ENCODE peak calls at places on chromosomes 2 and 18, in nine cellular contexts. S is foreskin fibroblast, A is transverse colon, G is neural progenitor cell, T is HCT116, N is uterus, C is left ventricle myocardium inferior, D is astrocyte, L is body of pancreas. H is an unnamed sample.
A peak's percentile ranks its signal among the peaks of the same experiment; 100 is the strongest.

GRCh38 chr2:150339951-150340350 is 147.5 kb downstream of the RND3 start:
- DNase-seq in D (peak; percentile 27), G (no peak), C (no peak), A (no peak), S (no peak), T (no peak), N (no peak), L (no peak), H (no peak)

GRCh38 chr2:113220970-113221708 is 47.4 kb downstream of the PSD4 start:
- DNase-seq in G (no peak), L (no peak), A (no peak), S (no peak), N (no peak), T (no peak), D (no peak), C (no peak), H (no peak)

GRCh38 chr18:8615397-8616025 is 6.3 kb downstream of the RAB12 start:
- DNase-seq in G (no peak), N (peak; percentile 64), A (peak; percentile 19), S (peak; percentile 92), T (no peak), C (no peak), L (no peak), D (peak; percentile 95), H (peak; percentile 89)

GRCh38 chr18:3360211-3360610 is 89.8 kb upstream of the TGIF1 start:
- DNase-seq in G (peak; percentile 95), N (no peak), S (no peak), L (no peak), T (no peak), D (no peak), A (no peak), C (no peak), H (no peak)

GRCh38 chr2:85792783-85793441 is 39.1 kb downstream of the ATOH8 start:
- DNase-seq in T (no peak), N (no peak), C (no peak), A (no peak), D (peak; percentile 58), G (no peak), L (no peak), S (peak; percentile 67), H (peak; percentile 65)

GRCh38 chr2:104794416-104794815 is 59.5 kb upstream of the POU3F3 start:
- DNase-seq in S (no peak), C (no peak), L (no peak), N (no peak), T (no peak), D (peak; percentile 69), A (no peak), G (no peak), H (no peak)

GRCh38 chr2:235827585-235827992 is 333.7 kb downstream of the AGAP1 start:
- DNase-seq in S (peak; percentile 54), C (no peak), T (peak; percentile 74), G (no peak), N (no peak), A (no peak), D (peak; percentile 74), L (no peak), H (peak; percentile 49)

GRCh38 chr2:240326246-240326645 is 109.2 kb upstream of the GPC1 start:
- DNase-seq in G (peak; percentile 49), C (no peak), L (no peak), D (peak; percentile 30), N (no peak), A (no peak), S (no peak), T (no peak), H (peak; percentile 44)

GRCh38 chr2:207073791-207074678 is 91.7 kb downstream of the KLF7 start:
- DNase-seq in C (no peak), A (no peak), S (no peak), G (no peak), L (no peak), T (no peak), N (no peak), D (peak; percentile 6), H (peak; percentile 40)
- H3K4me3 ChIP-seq in C (peak overlapping the region; percentile 27), A (no peak overlapping the region), S (no peak overlapping the region), G (no peak overlapping the region), L (no peak overlapping the region), T (no peak overlapping the region), N (no peak overlapping the region), D (no peak overlapping the region), H (no peak overlapping the region)

GRCh38 chr2:224986479-224986878 is 55.8 kb downstream of the DOCK10 start:
- DNase-seq in D (no peak), S (no peak), N (no peak), A (no peak), C (no peak), G (no peak), L (no peak), T (no peak), H (no peak)

GRCh38 chr2:224983719-224984388 is 58.4 kb downstream of the DOCK10 start:
- DNase-seq in C (no peak), T (no peak), N (no peak), L (no peak), A (no peak), D (peak; percentile 47), S (peak; percentile 29), G (no peak), H (no peak)

GRCh38 chr2:224982226-224982625 is 60.0 kb downstream of the DOCK10 start:
- DNase-seq in L (no peak), C (no peak), S (no peak), D (peak; percentile 23), A (no peak), G (no peak), T (no peak), N (no peak), H (no peak)

GRCh38 chr2:224984641-224985040 is 57.6 kb downstream of the DOCK10 start:
- DNase-seq in D (no peak), T (no peak), G (no peak), C (no peak), S (no peak), L (no peak), A (no peak), N (no peak), H (no peak)

DNA sequence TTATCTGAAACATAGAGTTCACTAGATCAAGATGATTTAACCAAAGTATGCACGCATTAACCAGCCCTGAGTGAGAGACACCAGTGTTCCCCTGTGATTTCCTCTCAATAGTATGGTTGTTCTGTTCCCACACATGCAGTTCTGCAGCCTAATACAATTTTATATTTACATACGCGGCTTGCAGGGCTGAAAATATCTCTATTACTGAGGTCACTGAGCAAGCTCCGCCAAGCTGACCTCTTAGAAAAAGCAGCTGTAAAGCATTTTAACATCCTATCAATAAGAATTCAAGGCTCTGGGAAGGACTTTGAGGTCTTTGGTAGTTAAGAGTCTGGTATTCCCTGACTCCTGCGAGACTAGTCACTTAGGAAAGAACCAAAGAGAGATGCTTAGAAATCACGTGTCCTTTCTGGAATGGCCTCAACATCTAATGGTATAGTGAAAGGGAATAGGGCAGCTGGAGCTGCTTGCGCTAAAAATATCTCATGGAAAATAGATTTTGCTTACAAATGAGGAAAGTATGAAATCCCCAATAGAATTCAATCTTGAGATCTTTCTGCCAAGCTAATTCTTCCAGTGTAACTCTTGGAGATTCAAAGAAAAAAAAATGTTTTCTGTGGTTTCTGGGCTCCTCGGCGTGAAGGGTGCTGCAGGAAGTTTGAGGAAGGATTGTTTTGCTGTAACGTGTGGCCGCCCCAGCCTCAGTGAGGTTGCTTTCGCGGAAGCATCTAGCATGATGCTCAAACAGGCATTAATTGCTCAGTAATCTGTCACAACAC is 59.2 kb downstream of the DOCK10 start:
- DNase-seq in L (no peak), S (peak; percentile 68), D (peak; percentile 80), G (no peak), C (peak; percentile 18), N (no peak), T (no peak), A (peak; percentile 33), H (no peak)
- H3K4me3 ChIP-seq in L (no peak overlapping the region), S (peak overlapping the region; percentile 2), D (peak overlapping the region; percentile 25), G (no peak overlapping the region), C (peak overlapping the region; percentile 51), N (peak overlapping the region; percentile 13), T (no peak overlapping the region), A (peak overlapping the region; percentile 10), H (no peak overlapping the region)

DNA sequence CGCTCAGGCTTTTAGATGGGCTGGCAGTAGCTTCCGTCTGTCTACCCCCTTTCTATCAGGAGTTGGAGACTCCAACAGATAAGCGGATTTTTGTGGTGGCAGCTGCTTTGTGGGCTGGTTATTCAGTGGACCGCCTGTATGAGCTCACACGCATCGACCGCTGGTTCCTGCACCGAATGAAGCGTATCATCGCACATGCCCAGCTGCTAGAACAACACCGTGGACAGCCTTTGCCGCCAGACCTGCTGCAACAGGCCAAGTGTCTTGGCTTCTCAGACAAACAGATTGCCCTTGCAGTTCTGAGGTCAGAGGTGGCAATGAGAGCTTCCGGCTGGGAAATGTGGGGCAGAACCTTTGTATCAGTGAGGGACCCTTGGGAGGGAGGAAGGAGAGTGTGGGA is 14.8 kb downstream of the CAD start:
- DNase-seq in L (no peak), D (no peak), N (no peak), A (no peak), G (no peak), T (no peak), C (no peak), S (no peak), H (no peak)
- H3K4me3 ChIP-seq in L (no peak overlapping the region), D (no peak overlapping the region), N (no peak overlapping the region), A (no peak overlapping the region), G (no peak overlapping the region), T (no peak overlapping the region), C (no peak overlapping the region), S (no peak overlapping the region), H (no peak overlapping the region)

GRCh38 chr2:237671466-237672173 is 44.2 kb downstream of the LRRFIP1 start:
- DNase-seq in G (no peak), A (no peak), D (no peak), C (no peak), S (no peak), L (no peak), N (no peak), T (no peak), H (no peak)

GRCh38 chr2:237673130-237673921 is 45.9 kb downstream of the LRRFIP1 start:
- DNase-seq in C (peak; percentile 66), D (peak; percentile 59), G (peak; percentile 84), S (no peak), N (no peak), L (no peak), T (peak; percentile 75), A (peak; percentile 75), H (peak; percentile 79)

GRCh38 chr2:237672731-237673129 is 45.3 kb downstream of the LRRFIP1 start:
- DNase-seq in N (no peak), G (no peak), T (no peak), L (no peak), S (no peak), C (no peak), A (no peak), D (no peak), H (no peak)

GRCh38 chr2:237675326-237675725 is 47.9 kb downstream of the LRRFIP1 start:
- DNase-seq in D (no peak), C (no peak), T (no peak), S (no peak), L (no peak), G (no peak), N (no peak), A (no peak), H (no peak)

DNA sequence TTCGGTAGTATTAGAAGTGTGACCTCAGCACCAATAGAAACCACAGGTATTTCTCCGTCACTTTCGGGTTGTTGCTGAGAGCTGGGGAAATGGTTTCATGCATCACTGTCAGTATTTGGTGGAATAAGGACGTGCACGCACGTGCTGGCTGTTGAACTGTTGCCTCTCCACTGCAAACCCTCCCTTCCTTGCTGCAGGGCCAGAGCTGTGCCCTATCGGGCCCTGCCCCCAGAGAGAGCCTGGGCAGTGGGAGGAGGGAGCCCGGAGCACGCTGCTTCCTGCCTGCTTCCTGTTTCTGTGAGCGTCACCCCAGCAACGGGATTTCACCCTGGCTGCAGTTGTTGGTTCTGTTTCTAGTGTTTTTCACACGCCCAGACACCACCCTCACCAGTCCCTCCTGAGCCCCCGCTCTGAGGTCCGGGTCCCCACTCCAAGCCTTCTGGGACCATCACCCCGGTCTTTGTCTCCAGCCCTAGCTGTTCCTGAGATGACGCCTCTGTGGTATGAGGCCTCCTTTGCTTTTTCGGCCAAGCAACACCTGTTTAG is 47.4 kb downstream of the LRRFIP1 start:
- DNase-seq in C (peak; percentile 83), S (peak; percentile 73), T (no peak), G (peak; percentile 54), D (peak; percentile 91), N (peak; percentile 89), L (peak; percentile 59), A (peak; percentile 88), H (peak; percentile 78)
- H3K4me3 ChIP-seq in C (peak overlapping the region; percentile 51), S (no peak overlapping the region), T (no peak overlapping the region), G (no peak overlapping the region), D (no peak overlapping the region), N (no peak overlapping the region), L (no peak overlapping the region), A (no peak overlapping the region), H (no peak overlapping the region)

H was measured in bronchial epithelial cell.